ENCODE peak calls at places on chromosome 5, in four cellular contexts. One of them, this sample, is unnamed.

GRCh38 chr5:73709536-73710129 is 83.6 kb downstream of the ARHGEF28 start:
- DNase-seq in sigmoid colon: no peak
- DNase-seq in dorsolateral prefrontal cortex: no peak
- DNase-seq in AG10803: peak; percentile 9
- DNase-seq in this sample: no peak

GRCh38 chr5:3190930-3191329 is 404.7 kb upstream of the IRX1 start:
- DNase-seq in sigmoid colon: no peak
- DNase-seq in dorsolateral prefrontal cortex: no peak
- DNase-seq in AG10803: no peak
- DNase-seq in this sample: no peak

GRCh38 chr5:57494104-57495098 is 11.8 kb upstream of the ACTBL2 start:
- DNase-seq in sigmoid colon: no peak
- DNase-seq in dorsolateral prefrontal cortex: no peak
- DNase-seq in AG10803: peak; percentile 98
- DNase-seq in this sample: no peak

GRCh38 chr5:76691470-76692273 is 24.3 kb upstream of the F2R start:
- DNase-seq in sigmoid colon: no peak
- DNase-seq in dorsolateral prefrontal cortex: no peak
- DNase-seq in AG10803: peak; percentile 26
- DNase-seq in this sample: peak; percentile 37

GRCh38 chr5:139592289-139592688 is 31.1 kb downstream of the UBE2D2 start:
- DNase-seq in sigmoid colon: no peak
- DNase-seq in dorsolateral prefrontal cortex: no peak
- DNase-seq in AG10803: no peak
- DNase-seq in this sample: no peak

GRCh38 chr5:151208481-151208914 is 15.4 kb downstream of the CCDC69 start:
- DNase-seq in sigmoid colon: peak; percentile 73
- DNase-seq in dorsolateral prefrontal cortex: no peak
- DNase-seq in AG10803: no peak
- DNase-seq in this sample: no peak

GRCh38 chr5:34020717-34021116 is 12.9 kb upstream of the AMACR start:
- DNase-seq in sigmoid colon: no peak
- DNase-seq in dorsolateral prefrontal cortex: no peak
- DNase-seq in AG10803: no peak
- DNase-seq in this sample: no peak

GRCh38 chr5:111681791-111682190 is 75.2 kb downstream of the NREP start:
- DNase-seq in sigmoid colon: no peak
- DNase-seq in dorsolateral prefrontal cortex: no peak
- DNase-seq in AG10803: peak; percentile 12
- DNase-seq in this sample: no peak

GRCh38 chr5:138602371-138603000 is 27.3 kb upstream of the HSPA9 start:
- DNase-seq in sigmoid colon: no peak
- DNase-seq in dorsolateral prefrontal cortex: no peak
- DNase-seq in AG10803: no peak
- DNase-seq in this sample: no peak

GRCh38 chr5:173862047-173862477 is 26.1 kb upstream of the CPEB4 start:
- DNase-seq in sigmoid colon: no peak
- DNase-seq in dorsolateral prefrontal cortex: no peak
- DNase-seq in AG10803: no peak
- DNase-seq in this sample: no peak

GRCh38 chr5:116557669-116558271 is 16.9 kb downstream of the SEMA6A start:
- DNase-seq in sigmoid colon: no peak
- DNase-seq in dorsolateral prefrontal cortex: no peak
- DNase-seq in AG10803: peak; percentile 4
- DNase-seq in this sample: no peak

GRCh38 chr5:133709074-133709676 is 96.8 kb upstream of the FSTL4 start:
- DNase-seq in sigmoid colon: peak; percentile 47
- DNase-seq in dorsolateral prefrontal cortex: no peak
- DNase-seq in AG10803: peak; percentile 9
- DNase-seq in this sample: no peak

GRCh38 chr5:151825445-151825844 is 53.7 kb downstream of the G3BP1 start:
- DNase-seq in sigmoid colon: peak; percentile 72
- DNase-seq in dorsolateral prefrontal cortex: no peak
- DNase-seq in AG10803: peak; percentile 82
- DNase-seq in this sample: no peak

GRCh38 chr5:157247267-157247666 is 18.7 kb upstream of the CYFIP2 start:
- DNase-seq in sigmoid colon: no peak
- DNase-seq in dorsolateral prefrontal cortex: no peak
- DNase-seq in AG10803: no peak
- DNase-seq in this sample: no peak

GRCh38 chr5:78964889-78965288 is 20.2 kb downstream of the ARSB start:
- DNase-seq in sigmoid colon: no peak
- DNase-seq in dorsolateral prefrontal cortex: no peak
- DNase-seq in AG10803: peak; percentile 77
- DNase-seq in this sample: no peak

GRCh38 chr5:80125962-80126480 is 90.9 kb downstream of the THBS4 start:
- DNase-seq in sigmoid colon: no peak
- DNase-seq in dorsolateral prefrontal cortex: no peak
- DNase-seq in AG10803: peak; percentile 52
- DNase-seq in this sample: peak; percentile 78
- TF ChIP-seq CTCF in sigmoid colon: no peak
- TF ChIP-seq CTCF in dorsolateral prefrontal cortex: no peak
- TF ChIP-seq CTCF in AG10803: peak; percentile 21
- TF ChIP-seq CTCF in this sample: no peak

DNA sequence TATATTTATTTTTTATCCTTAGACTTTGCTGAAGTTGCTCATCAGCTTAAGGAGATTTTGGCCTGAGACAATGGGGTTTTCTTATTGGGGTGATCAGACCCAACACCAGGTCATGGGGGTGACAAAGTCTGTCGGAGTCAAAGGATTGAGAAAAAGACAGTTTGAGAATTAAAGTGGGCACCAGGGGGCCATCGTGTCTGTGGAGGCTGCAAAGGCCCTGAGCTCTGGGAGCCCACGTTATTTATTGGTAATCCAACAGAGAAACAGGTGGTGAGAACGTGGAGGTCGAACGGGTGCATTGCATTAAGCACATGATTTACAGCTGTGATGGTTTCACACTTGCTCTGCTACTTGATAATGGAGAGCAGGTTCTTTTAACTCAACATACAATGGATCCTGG is 102.5 kb upstream of the CDH10 start:
- DNase-seq in sigmoid colon: no peak
- DNase-seq in dorsolateral prefrontal cortex: no peak
- DNase-seq in AG10803: no peak
- DNase-seq in this sample: no peak
- TF ChIP-seq CTCF in sigmoid colon: no peak
- TF ChIP-seq CTCF in dorsolateral prefrontal cortex: no peak
- TF ChIP-seq CTCF in AG10803: no peak
- TF ChIP-seq CTCF in this sample: no peak

GRCh38 chr5:37506722-37507121 is 127.6 kb downstream of the WDR70 start:
- DNase-seq in sigmoid colon: no peak
- DNase-seq in dorsolateral prefrontal cortex: no peak
- DNase-seq in AG10803: no peak
- DNase-seq in this sample: no peak
- TF ChIP-seq CTCF in sigmoid colon: no peak
- TF ChIP-seq CTCF in dorsolateral prefrontal cortex: no peak
- TF ChIP-seq CTCF in AG10803: no peak
- TF ChIP-seq CTCF in this sample: no peak

DNA sequence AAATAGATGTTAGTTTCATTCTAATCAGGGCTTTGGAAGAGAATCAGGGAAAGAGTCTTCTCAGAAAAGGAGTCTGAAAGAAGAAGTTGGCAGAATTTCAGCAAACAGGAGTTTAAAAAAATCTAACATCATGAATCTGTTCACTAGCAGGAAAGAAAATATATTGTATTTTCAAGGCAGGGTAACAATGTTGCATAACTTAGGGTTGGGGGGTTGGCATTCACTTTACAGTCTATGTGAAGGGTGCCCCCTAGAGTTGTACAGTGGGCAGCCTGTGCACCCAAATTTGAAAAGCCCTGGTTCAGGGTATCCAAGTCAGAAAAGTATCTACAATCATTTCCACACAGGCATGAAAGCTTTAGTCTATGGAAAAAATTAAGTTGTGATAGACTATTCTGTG is 348.4 kb upstream of the SLC30A5 start:
- DNase-seq in sigmoid colon: no peak
- DNase-seq in dorsolateral prefrontal cortex: no peak
- DNase-seq in AG10803: peak; percentile 15
- DNase-seq in this sample: no peak
- TF ChIP-seq CTCF in sigmoid colon: no peak
- TF ChIP-seq CTCF in dorsolateral prefrontal cortex: peak; percentile 56
- TF ChIP-seq CTCF in AG10803: peak; percentile 37
- TF ChIP-seq CTCF in this sample: peak; percentile 47

DNA sequence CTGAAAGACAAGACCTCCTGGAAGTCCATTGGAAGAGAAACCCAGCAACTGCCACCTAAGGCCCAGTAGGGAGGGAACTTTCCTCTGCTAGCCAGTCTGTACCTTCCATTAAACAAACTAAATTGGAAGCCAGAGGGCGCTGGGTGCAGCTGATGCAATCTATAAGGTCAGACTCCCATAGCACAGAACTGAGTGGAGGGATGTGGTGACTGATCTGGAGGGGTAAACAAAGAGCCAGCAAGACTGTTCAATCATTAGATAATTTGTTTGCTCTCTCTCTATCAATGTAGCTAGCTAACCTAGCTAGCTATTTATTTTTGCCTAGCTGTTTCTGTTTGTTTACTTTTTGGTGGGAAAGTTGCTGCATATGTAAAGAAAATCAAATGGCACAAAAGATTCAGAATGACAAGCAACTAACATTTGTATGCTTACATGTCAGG is 291.8 kb upstream of the DAB2 start:
- DNase-seq in sigmoid colon: no peak
- DNase-seq in dorsolateral prefrontal cortex: no peak
- DNase-seq in AG10803: peak; percentile 44
- DNase-seq in this sample: no peak
- TF ChIP-seq CTCF in sigmoid colon: no peak
- TF ChIP-seq CTCF in dorsolateral prefrontal cortex: no peak
- TF ChIP-seq CTCF in AG10803: peak; percentile 46
- TF ChIP-seq CTCF in this sample: peak; percentile 56

DNA sequence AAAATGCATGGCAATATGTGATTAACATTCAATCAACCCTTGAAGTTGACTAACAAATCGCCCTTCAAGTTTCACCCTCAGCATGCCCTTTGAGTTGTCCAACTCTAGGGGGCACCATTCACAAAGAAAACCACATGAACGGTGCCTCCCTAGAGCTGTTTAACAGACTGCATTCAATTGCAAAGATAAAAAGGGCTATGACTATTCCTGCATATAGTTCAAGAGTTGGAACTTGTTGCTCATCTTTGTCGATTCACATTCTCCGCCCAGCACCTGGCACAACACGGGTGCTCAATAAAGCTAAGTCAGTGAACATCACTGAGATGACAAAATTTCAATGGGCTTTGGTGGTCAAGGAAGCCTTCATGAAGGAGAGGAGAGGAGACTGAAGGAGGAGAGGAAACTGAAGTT is 69.6 kb upstream of the SLC30A5 start:
- DNase-seq in sigmoid colon: no peak
- DNase-seq in dorsolateral prefrontal cortex: no peak
- DNase-seq in AG10803: peak; percentile 28
- DNase-seq in this sample: no peak
- TF ChIP-seq CTCF in sigmoid colon: no peak
- TF ChIP-seq CTCF in dorsolateral prefrontal cortex: peak; percentile 67
- TF ChIP-seq CTCF in AG10803: peak; percentile 55
- TF ChIP-seq CTCF in this sample: peak; percentile 50

DNA sequence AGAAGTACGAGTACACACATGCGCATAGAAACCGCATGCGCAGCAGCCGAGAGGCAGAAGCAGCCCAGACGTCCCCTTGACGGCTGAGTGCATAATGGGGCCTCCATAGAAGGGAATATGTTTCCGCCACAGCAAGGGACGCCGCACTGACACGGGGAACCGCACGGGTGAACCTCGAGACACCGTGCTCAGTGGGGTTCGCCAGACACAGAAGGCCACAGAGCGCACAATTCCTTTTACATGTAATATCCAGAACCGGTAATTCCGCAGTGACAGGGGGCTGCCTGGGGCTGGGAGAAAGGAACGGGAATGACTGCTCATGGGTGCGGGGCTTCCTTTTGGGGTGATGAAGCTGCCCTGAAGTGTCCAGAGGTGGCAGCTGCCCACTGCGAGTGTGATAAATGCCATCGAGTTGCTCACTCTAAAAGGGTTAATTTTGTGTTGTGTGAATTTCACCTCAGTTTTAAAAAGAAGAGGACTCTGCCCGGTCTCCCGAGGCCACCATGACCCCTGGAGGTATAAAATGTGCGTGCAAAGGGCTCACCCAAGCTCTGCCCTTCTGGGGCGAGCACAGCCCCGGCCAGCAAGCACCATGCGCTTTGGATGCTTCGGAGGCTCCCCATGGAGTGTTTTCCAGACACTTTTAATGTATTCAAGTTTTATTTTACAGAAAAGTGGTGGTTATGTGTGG is 29.7 kb downstream of the MRPL36 start:
- DNase-seq in sigmoid colon: peak; percentile 34
- DNase-seq in dorsolateral prefrontal cortex: no peak
- DNase-seq in AG10803: no peak
- DNase-seq in this sample: no peak
- TF ChIP-seq CTCF in sigmoid colon: no peak
- TF ChIP-seq CTCF in dorsolateral prefrontal cortex: no peak
- TF ChIP-seq CTCF in AG10803: no peak
- TF ChIP-seq CTCF in this sample: no peak